ENCODE peak calls at places on chromosomes 1 and 21, in four cellular contexts. R, Q, C and H are unnamed samples.

GRCh38 chr21:45887788-45888187 is 93.8 kb upstream of the COL6A1 start:
- DNase-seq in R (no peak), Q (no peak), C (peak), H (no peak)

GRCh38 chr21:42403611-42404231 is at the start of gene UBASH3A:
- DNase-seq in Q (peak), C (no peak), R (no peak), H (no peak)

GRCh38 chr1:26027716-26028489 is 6.3 kb downstream of the EXTL1 start:
- DNase-seq in C (no peak), R (no peak), Q (no peak), H (no peak)

GRCh38 chr1:27405074-27405473 is 12.7 kb downstream of the GPR3 start:
- DNase-seq in Q (no peak), C (no peak), R (no peak), H (no peak)

GRCh38 chr1:27348861-27349783 is 7.3 kb downstream of the SYTL1 start:
- DNase-seq in C (no peak), R (no peak), Q (peak), H (peak)

GRCh38 chr1:3030663-3031381 is 9.6 kb downstream of the ACTRT2 start:
- DNase-seq in Q (no peak), C (no peak), R (no peak), H (no peak)

GRCh38 chr1:209190591-209191241 is 392.8 kb upstream of the CAMK1G start:
- DNase-seq in R (no peak), Q (no peak), C (peak), H (no peak)

GRCh38 chr1:186297439-186297838 is 77.6 kb downstream of the TPR start:
- DNase-seq in C (no peak), Q (no peak), R (no peak), H (no peak)